ENCODE peak calls at places on chromosomes 7 and 10, in seven cellular contexts. U is Calu3; C is Right ventricle myocardium superior; T is T-helper 1 cell; S is HFF-Myc; O is stimulated activated naive B cell treated with anti-CD40 and anti-IgM and Interleukin-4, amounts not matched to agents 10 μg/mL and 1 μg/mL and 100 μg/mL, for 72 hours; F is activated CD4-positive, alpha-beta T cell treated with anti-CD3 and anti-CD28 coated beads, Interleukin-2, amount 50 U/mL, for 1 hour. G is an unnamed sample.

GRCh38 chr10:19815036-19815435 is 1.2 kb upstream of the PLXDC2 start:
- DNase-seq in S (no peak), U (no peak), T (no peak), C (no peak), F (no peak), O (no peak), G (no peak)

GRCh38 chr7:73992104-73992562 is 35.8 kb upstream of the ELN start:
- DNase-seq in U (no peak), O (no peak), S (no peak), T (no peak), C (peak), F (no peak), G (peak)

GRCh38 chr7:5695709-5696345 is 85.6 kb downstream of the RNF216 start:
- DNase-seq in S (no peak), U (no peak), T (no peak), F (no peak), O (no peak), C (peak), G (no peak)

GRCh38 chr7:26156454-26157365 is 4.7 kb downstream of the NFE2L3 start:
- DNase-seq in O (peak), C (no peak), F (peak), T (peak), U (peak), S (peak), G (no peak)

GRCh38 chr7:18212788-18213187 is 185.1 kb upstream of the PRPS1L1 start:
- DNase-seq in O (no peak), U (no peak), F (no peak), T (no peak), C (no peak), S (peak), G (no peak)

GRCh38 chr10:84634636-84635035 is 306.2 kb downstream of the CCSER2 start:
- DNase-seq in T (no peak), S (no peak), F (no peak), C (no peak), O (no peak), U (no peak), G (no peak)

GRCh38 chr10:2985729-2986232 is 81.6 kb upstream of the PFKP start:
- DNase-seq in S (no peak), C (no peak), O (no peak), T (no peak), U (peak), F (no peak), G (no peak)

GRCh38 chr10:124680675-124681074 is 63.5 kb downstream of the FAM53B start:
- DNase-seq in F (no peak), S (no peak), O (no peak), C (peak), U (no peak), T (no peak), G (no peak)

GRCh38 chr7:142357953-142358520 is 100.2 kb upstream of the PRSS58 start:
- DNase-seq in S (peak), U (peak), C (no peak), F (no peak), T (no peak), O (no peak), G (no peak)

GRCh38 chr7:96596120-96596826 is 113.4 kb downstream of the SEM1 start:
- DNase-seq in S (peak), O (no peak), U (no peak), T (no peak), F (no peak), C (no peak), G (no peak)

GRCh38 chr7:158563911-158564647 is 23.5 kb downstream of the PTPRN2 start:
- DNase-seq in S (no peak), U (no peak), C (no peak), T (no peak), F (no peak), O (no peak), G (peak)

GRCh38 chr10:80502621-80503583 is 34.8 kb upstream of the SH2D4B start:
- DNase-seq in C (no peak), U (no peak), T (no peak), O (no peak), F (no peak), S (no peak), G (peak)

GRCh38 chr10:118721005-118721876 is 33.5 kb downstream of the CACUL1 start:
- DNase-seq in S (peak), O (peak), U (peak), C (no peak), T (no peak), F (peak), G (no peak)